ENCODE peak calls at places on chromosome 16, in six cellular contexts. S is NB4, Y is AG09309, I is mucosa of descending colon, A is colonic mucosa, Q is esophagus squamous epithelium. X is an unnamed sample.

GRCh38 chr16:50497592-50497991 is 50.6 kb upstream of the NKD1 start:
- DNase-seq in Q (no peak), S (peak), A (no peak), Y (no peak), I (no peak), X (no peak)

GRCh38 chr16:48537909-48538745 is 71.9 kb downstream of the N4BP1 start:
- DNase-seq in I (no peak), S (no peak), A (no peak), Q (no peak), Y (no peak), X (no peak)

GRCh38 chr16:70529051-70529777 is 5.6 kb downstream of the SF3B3 start:
- DNase-seq in Y (no peak), A (no peak), I (no peak), Q (no peak), S (peak), X (no peak)

GRCh38 chr16:77868478-77868877 is 80.1 kb downstream of the VAT1L start:
- DNase-seq in A (no peak), Y (no peak), Q (no peak), I (no peak), S (no peak), X (peak)

GRCh38 chr16:49601541-49601940 is 227.9 kb downstream of the C16orf78 start:
- DNase-seq in I (no peak), A (no peak), S (no peak), Q (no peak), Y (no peak), X (no peak)

GRCh38 chr16:16080465-16081065 is 131.1 kb downstream of the ABCC1 start:
- DNase-seq in Q (no peak), Y (no peak), S (no peak), A (no peak), I (no peak), X (no peak)

GRCh38 chr16:56226840-56227525 is 35.7 kb downstream of the GNAO1 start:
- DNase-seq in Y (no peak), I (no peak), A (no peak), Q (no peak), S (peak), X (no peak)

GRCh38 chr16:89697161-89697615 is 4.3 kb downstream of the SPATA2L start:
- DNase-seq in A (no peak), Y (no peak), S (peak), I (peak), Q (no peak), X (no peak)

GRCh38 chr16:68655806-68656205 is 10.7 kb downstream of the CDH3 start:
- DNase-seq in Q (no peak), Y (no peak), S (no peak), A (no peak), I (no peak), X (no peak)

GRCh38 chr16:56370836-56371235 is 54.5 kb downstream of the AMFR start:
- DNase-seq in I (no peak), A (no peak), Q (no peak), Y (no peak), S (no peak), X (no peak)

GRCh38 chr16:59907671-59908070 is 1173.6 kb upstream of the GOT2 start:
- DNase-seq in A (no peak), Y (no peak), I (no peak), Q (no peak), S (no peak), X (no peak)

GRCh38 chr16:69399361-69399760 is 13.6 kb upstream of the TERF2 start:
- DNase-seq in A (no peak), I (no peak), Q (no peak), Y (no peak), S (peak), X (no peak)

GRCh38 chr16:18834873-18835272 is 33.5 kb upstream of the ARL6IP1 start:
- DNase-seq in Y (no peak), Q (no peak), A (no peak), I (no peak), S (peak), X (no peak)

GRCh38 chr16:85946680-85947510 is 47.9 kb downstream of the IRF8 start:
- DNase-seq in I (peak), S (peak), Q (no peak), A (no peak), Y (no peak), X (no peak)

GRCh38 chr16:8486985-8487384 is 103.3 kb downstream of the TMEM114 start:
- DNase-seq in I (no peak), Y (no peak), Q (no peak), A (no peak), S (no peak), X (no peak)

GRCh38 chr16:81469183-81469677 is 24.6 kb downstream of the CMIP start:
- DNase-seq in Y (no peak), A (no peak), I (no peak), S (no peak), Q (no peak), X (no peak)

GRCh38 chr16:71406316-71406715 is 35.5 kb downstream of the TLE7 start:
- DNase-seq in I (no peak), Q (no peak), S (no peak), Y (no peak), A (no peak), X (no peak)

DNA sequence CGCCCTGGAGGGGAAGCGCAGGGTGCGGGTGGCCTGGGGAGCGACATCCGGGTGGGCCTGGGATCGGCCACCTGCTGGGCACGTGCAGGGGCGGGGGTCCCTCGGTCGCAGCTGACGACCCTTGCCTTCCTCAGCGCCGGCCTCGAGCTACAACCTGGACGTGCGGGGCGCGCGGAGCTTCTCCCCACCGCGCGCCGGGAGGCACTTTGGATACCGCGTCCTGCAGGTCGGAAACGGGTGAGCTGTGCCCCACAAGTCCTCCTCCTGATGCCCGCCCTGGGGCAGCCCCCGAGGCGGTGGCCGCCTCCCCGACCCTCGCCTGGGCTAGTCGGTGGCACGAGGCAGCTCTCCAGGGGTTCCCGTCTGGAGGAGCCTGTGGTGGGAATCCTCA is 1.5 kb downstream of the ITGAL start:
- DNase-seq in I (peak), Q (no peak), S (no peak), Y (no peak), A (no peak), X (no peak)
- H3K4me3 ChIP-seq in I (no peak), Q (peak), S (no peak), Y (no peak), A (peak), X (peak)

GRCh38 chr16:27229891-27230470 is 26.7 kb downstream of the KDM8 start:
- DNase-seq in Y (no peak), A (no peak), I (peak), S (no peak), Q (no peak), X (no peak)

GRCh38 chr16:27230562-27230991 is 27.3 kb downstream of the KDM8 start:
- DNase-seq in Q (no peak), I (peak), S (peak), Y (no peak), A (peak), X (no peak)

GRCh38 chr16:27226976-27227705 is 23.8 kb downstream of the KDM8 start:
- DNase-seq in Q (no peak), S (no peak), A (no peak), I (peak), Y (no peak), X (no peak)

GRCh38 chr16:27228036-27228435 is 24.7 kb downstream of the KDM8 start:
- DNase-seq in Y (no peak), Q (no peak), A (no peak), I (peak), S (peak), X (no peak)

DNA sequence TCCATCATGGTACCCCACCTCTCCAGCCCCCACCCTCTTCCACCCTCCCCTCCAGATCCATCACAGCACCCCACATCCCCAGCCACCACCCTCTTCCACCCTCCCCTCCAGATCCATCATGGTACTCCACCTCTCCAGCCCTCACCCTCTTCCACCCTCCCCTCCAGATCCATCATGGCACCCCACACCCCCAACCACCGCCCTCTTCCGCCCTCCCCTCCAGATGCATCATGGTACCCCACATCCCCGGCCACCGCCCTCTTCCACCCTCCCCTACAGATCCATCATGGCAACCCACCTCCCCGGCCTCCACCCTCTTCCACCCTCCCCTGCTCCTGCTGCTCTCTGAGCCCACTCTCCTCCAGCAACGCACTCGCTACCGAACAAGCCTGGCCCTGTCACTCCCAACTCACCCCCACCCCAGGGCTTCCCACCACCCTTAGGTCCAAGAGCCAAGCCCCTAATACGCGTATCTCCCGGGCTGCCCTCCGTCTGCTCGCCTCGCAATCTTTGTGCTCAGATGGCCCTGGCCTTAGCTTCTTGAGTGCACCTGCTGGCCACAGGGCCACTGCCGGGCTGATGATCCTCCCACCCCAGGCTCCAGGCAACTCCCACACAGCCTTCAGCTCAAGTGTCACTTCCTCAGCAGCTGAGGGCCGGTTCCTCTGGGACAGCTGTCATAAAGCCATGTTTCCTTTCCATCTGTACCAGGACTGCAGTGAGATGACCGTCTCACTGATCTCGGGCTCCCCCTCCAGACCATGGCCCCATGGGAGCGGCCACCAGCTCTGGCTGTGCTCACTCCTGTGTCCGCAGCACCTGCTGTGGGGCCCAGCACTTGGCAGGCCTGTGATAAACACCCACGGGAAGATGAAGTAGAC is 25.5 kb downstream of the KDM8 start:
- DNase-seq in S (peak), A (no peak), Q (no peak), Y (no peak), I (peak), X (no peak)
- TF ChIP-seq CTCF in S (no peak), A (no peak), Q (no peak), Y (no peak), I (no peak), X (no peak)

GRCh38 chr16:3045758-3046505 is 429 bp upstream of the MMP25 start:
- DNase-seq in Y (no peak), Q (no peak), I (no peak), S (peak), A (no peak), X (no peak)
- H3K4me3 ChIP-seq in Y (peak), Q (peak), I (no peak), S (peak), A (peak), X (peak)

DNA sequence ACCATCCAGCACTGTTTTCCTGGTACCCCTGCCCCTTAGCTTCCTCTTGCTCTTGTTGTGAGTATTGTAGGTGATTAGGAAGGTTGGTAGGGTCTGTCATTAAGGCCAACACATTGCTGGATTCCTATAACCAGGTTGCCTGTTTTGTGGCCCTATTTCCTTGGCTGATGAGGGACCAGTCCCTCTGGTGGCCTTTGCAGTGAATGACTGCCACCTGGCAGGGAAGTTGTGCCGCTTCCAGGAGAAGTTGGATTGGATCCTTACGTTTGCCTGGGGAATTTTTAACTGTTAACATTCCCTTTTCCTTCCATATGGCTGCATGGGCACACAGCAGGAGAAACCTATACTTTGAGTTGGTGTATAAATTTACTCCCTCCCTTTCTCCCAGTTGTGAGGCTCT is 32.4 kb downstream of the LCMT1 start:
- DNase-seq in Q (no peak), Y (no peak), S (no peak), A (no peak), I (no peak), X (no peak)
- TF ChIP-seq CTCF in Q (peak), Y (peak), S (peak), A (no peak), I (peak), X (peak)

DNA sequence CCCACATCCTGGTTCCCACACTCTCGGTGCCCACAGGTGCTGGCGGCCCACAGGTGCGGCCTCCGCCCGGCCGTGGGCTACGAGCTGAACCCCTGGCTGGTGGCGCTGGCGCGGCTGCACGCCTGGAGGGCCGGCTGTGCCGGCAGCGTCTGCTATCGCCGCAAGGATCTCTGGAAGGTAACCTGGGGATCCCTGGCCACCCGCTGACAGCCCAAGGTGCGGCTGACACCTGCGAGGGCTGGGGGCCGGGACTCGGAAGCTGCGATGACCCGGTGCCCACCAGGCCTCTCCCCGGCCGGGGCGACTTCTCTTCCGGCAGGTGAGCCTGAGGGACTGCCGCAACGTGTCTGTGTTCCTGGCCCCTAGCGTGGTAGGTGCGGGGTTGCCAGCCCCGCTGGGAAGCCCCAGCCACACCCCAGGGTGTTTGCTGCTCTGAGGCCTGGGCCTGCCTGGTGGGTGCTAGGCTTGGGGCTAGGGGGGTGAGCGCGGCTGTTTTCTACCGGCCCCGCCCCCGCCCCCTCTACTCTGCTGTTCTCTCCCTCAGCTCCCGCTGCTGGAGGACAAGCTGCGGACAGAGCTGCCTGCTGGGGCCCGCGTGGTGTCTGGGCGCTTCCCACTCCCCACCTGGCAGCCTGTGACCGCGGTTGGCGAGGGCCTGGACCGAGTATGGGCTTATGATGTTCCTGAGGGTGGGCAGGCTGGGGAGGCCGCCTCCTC is 977 bp downstream of the ANTKMT start:
- DNase-seq in A (no peak), Y (no peak), I (peak), Q (no peak), S (no peak), X (no peak)
- H3K4me3 ChIP-seq in A (peak), Y (peak), I (no peak), Q (peak), S (peak), X (peak)

GRCh38 chr16:28280881-28281836 is 11.2 kb upstream of the SBK1 start:
- DNase-seq in Y (no peak), S (peak), Q (no peak), A (no peak), I (no peak), X (no peak)
- TF ChIP-seq CTCF in Y (no peak), S (no peak), Q (no peak), A (no peak), I (no peak), X (no peak)

X was measured in GM12864.